ENCODE peak calls at places on chromosomes 3 and 15, in six cellular contexts. V is NCI-H1694, B is progenitor cell of endocrine pancreas, X is IMR-90, J is erythroblast, P is NCI-H2081 treated with DMSO at 0.1 percent for 48 hours. N is an unnamed sample.

GRCh38 chr3:197501496-197501878 is 54.3 kb downstream of the BDH1 start:
- DNase-seq in V (no peak), B (no peak), X (peak; percentile 31), J (no peak), P (no peak), N (no peak)

GRCh38 chr3:186497608-186498007 is 46.6 kb downstream of the CRYGS start:
- DNase-seq in V (no peak), B (no peak), X (no peak), J (no peak), P (no peak), N (no peak)

GRCh38 chr15:52337961-52338535 is 42.4 kb upstream of the MYO5C start:
- DNase-seq in V (no peak), B (no peak), X (no peak), J (no peak), P (no peak), N (no peak)

GRCh38 chr15:60520041-60520824 is 41.3 kb upstream of the ICE2 start:
- DNase-seq in V (no peak), B (no peak), X (peak; percentile 61), J (no peak), P (no peak), N (no peak)

GRCh38 chr15:53536479-53537120 is 222.9 kb downstream of the WDR72 start:
- DNase-seq in V (no peak), B (no peak), X (no peak), J (no peak), P (no peak), N (no peak)

GRCh38 chr15:40093224-40093842 is 15.3 kb downstream of the BMF start:
- DNase-seq in V (no peak), B (no peak), X (peak; percentile 26), J (no peak), P (no peak), N (peak; percentile 43)

GRCh38 chr3:12288466-12289129 is at the start of gene PPARG:
- DNase-seq in V (no peak), B (peak; percentile 42), X (no peak), J (no peak), P (no peak), N (peak; percentile 62)

GRCh38 chr15:65862682-65863081 is 6.6 kb upstream of the RAB11A start:
- DNase-seq in V (peak; percentile 60), B (no peak), X (peak; percentile 56), J (peak; percentile 85), P (no peak), N (no peak)

GRCh38 chr3:184814214-184814613 is 2.2 kb downstream of the VPS8 start:
- DNase-seq in V (no peak), B (no peak), X (peak; percentile 63), J (no peak), P (no peak), N (no peak)

GRCh38 chr15:55434989-55435825 is 26.9 kb downstream of the PIERCE2 start:
- DNase-seq in V (peak; percentile 60), B (no peak), X (peak; percentile 64), J (peak; percentile 61), P (no peak), N (no peak)

GRCh38 chr15:89138999-89139612 is 50.9 kb downstream of the ABHD2 start:
- DNase-seq in V (no peak), B (no peak), X (peak; percentile 47), J (no peak), P (no peak), N (no peak)

GRCh38 chr3:183844606-183845005 is 19.2 kb upstream of the MAP6D1 start:
- DNase-seq in V (no peak), B (no peak), X (peak; percentile 92), J (no peak), P (no peak), N (no peak)

GRCh38 chr3:120021523-120021922 is 72.7 kb downstream of the GSK3B start:
- DNase-seq in V (no peak), B (no peak), X (peak; percentile 57), J (no peak), P (no peak), N (no peak)